ENCODE peak calls at places on chromosomes 7 and 10, in seven cellular contexts. B is IMR-90, A is mesendoderm, E is T1000, S is germinal center, M is NCI-H2107, J is bronchial epithelial cell. R is an unnamed sample.

GRCh38 chr10:122990278-122990677 is 10.1 kb downstream of the PSTK start:
- DNase-seq in A (no peak), J (peak), E (no peak), S (no peak), M (no peak), B (no peak), R (no peak)

GRCh38 chr10:122290334-122290733 is 19.2 kb downstream of the BTBD16 start:
- DNase-seq in E (no peak), B (no peak), A (no peak), M (no peak), S (no peak), J (no peak), R (peak)

GRCh38 chr7:28804157-28804556 is 154.0 kb downstream of the TRIL start:
- DNase-seq in J (no peak), B (no peak), E (no peak), M (no peak), A (no peak), S (no peak), R (no peak)

GRCh38 chr10:132185601-132186487 is 904 bp upstream of the DPYSL4 start:
- DNase-seq in J (peak), A (peak), M (no peak), S (peak), E (no peak), B (peak), R (no peak)

GRCh38 chr7:54841772-54842707 is 83.0 kb upstream of the SEC61G start:
- DNase-seq in B (peak), J (peak), A (peak), S (no peak), E (no peak), M (no peak), R (no peak)

GRCh38 chr10:79029478-79030390 is 39.0 kb upstream of the ZMIZ1 start:
- DNase-seq in A (no peak), S (no peak), M (no peak), E (no peak), J (no peak), B (no peak), R (peak)

GRCh38 chr7:32204361-32205018 is 134.3 kb upstream of the PDE1C start:
- DNase-seq in M (peak), E (peak), A (peak), B (peak), J (peak), S (no peak), R (peak)

GRCh38 chr7:80916770-80917681 is 1.8 kb downstream of the SEMA3C start:
- DNase-seq in J (peak), A (peak), E (no peak), S (no peak), B (peak), M (no peak), R (no peak)

GRCh38 chr10:30036811-30037210 is 22.6 kb downstream of the JCAD start:
- DNase-seq in E (no peak), J (no peak), M (no peak), A (no peak), B (no peak), S (no peak), R (no peak)

GRCh38 chr7:150937848-150938561 is 40.1 kb downstream of the KCNH2 start:
- DNase-seq in J (peak), B (peak), E (no peak), A (peak), M (peak), S (no peak), R (peak)

GRCh38 chr10:3193751-3194150 is 21.2 kb upstream of the PITRM1 start:
- DNase-seq in E (no peak), S (no peak), J (no peak), B (no peak), M (no peak), A (no peak), R (no peak)